ENCODE peak calls at places on chromosomes 3 and 15, in five cellular contexts. G is progenitor cell of endocrine pancreas, R is AG09319, H is fibroblast of mammary gland, N is heart left ventricle. E is an unnamed sample.

GRCh38 chr15:89556413-89557262 is 18.6 kb upstream of the TICRR start:
- DNase-seq in G (peak; percentile 44), R (peak; percentile 41), H (peak; percentile 77), N (peak; percentile 45), E (peak; percentile 65)

GRCh38 chr3:124995460-124995994 is 60.3 kb downstream of the HEG1 start:
- DNase-seq in G (peak; percentile 18), R (no peak), H (peak; percentile 61), N (peak; percentile 73), E (peak; percentile 44)

GRCh38 chr3:107990926-107991325 is 99.9 kb downstream of the CD47 start:
- DNase-seq in G (no peak), R (no peak), H (no peak), N (no peak), E (no peak)

GRCh38 chr3:187960820-187961219 is 193.1 kb upstream of the LPP start:
- DNase-seq in G (no peak), R (no peak), H (peak; percentile 86), N (no peak), E (no peak)

GRCh38 chr15:77503240-77503639 is 82.6 kb downstream of the HMG20A start:
- DNase-seq in G (no peak), R (no peak), H (no peak), N (no peak), E (no peak)

GRCh38 chr15:78617131-78617915 is 3.5 kb downstream of the CHRNA3 start:
- DNase-seq in G (peak; percentile 7), R (no peak), H (no peak), N (no peak), E (no peak)

GRCh38 chr3:63625161-63625560 is 27.3 kb upstream of the SNTN start:
- DNase-seq in G (no peak), R (peak; percentile 80), H (peak; percentile 84), N (no peak), E (no peak)

GRCh38 chr3:127698264-127699097 is 25.7 kb downstream of the ABTB1 start:
- DNase-seq in G (no peak), R (no peak), H (no peak), N (peak; percentile 37), E (no peak)

GRCh38 chr3:139994891-139995290 is 59.9 kb downstream of the CLSTN2 start:
- DNase-seq in G (no peak), R (no peak), H (no peak), N (no peak), E (no peak)

GRCh38 chr15:101458908-101459578 is 30.5 kb downstream of the PCSK6 start:
- DNase-seq in G (no peak), R (no peak), H (no peak), N (peak; percentile 57), E (no peak)

GRCh38 chr3:30747771-30748281 is 141.4 kb downstream of the TGFBR2 start:
- DNase-seq in G (no peak), R (peak; percentile 12), H (peak; percentile 76), N (no peak), E (no peak)

GRCh38 chr15:42059661-42060476 is 34.5 kb downstream of the PLA2G4D start:
- DNase-seq in G (peak; percentile 59), R (no peak), H (peak; percentile 46), N (no peak), E (peak; percentile 74)

GRCh38 chr15:38069001-38069400 is 134.6 kb downstream of the TMCO5A start:
- DNase-seq in G (no peak), R (peak; percentile 19), H (peak; percentile 84), N (peak; percentile 31), E (no peak)

GRCh38 chr3:148955544-148956346 is 35.6 kb upstream of the GYG1 start:
- DNase-seq in G (no peak), R (peak; percentile 92), H (peak; percentile 93), N (peak; percentile 34), E (peak; percentile 46)

GRCh38 chr3:158792709-158793108 is 9.1 kb upstream of the MFSD1 start:
- DNase-seq in G (no peak), R (peak; percentile 89), H (peak; percentile 88), N (no peak), E (no peak)

GRCh38 chr15:86115138-86115801 is 35.6 kb downstream of the AGBL1 start:
- DNase-seq in G (no peak), R (no peak), H (no peak), N (no peak), E (no peak)
- TF ChIP-seq CTCF in G (peak; percentile 44), R (no peak), H (no peak), N (no peak), E (peak; percentile 61)

DNA sequence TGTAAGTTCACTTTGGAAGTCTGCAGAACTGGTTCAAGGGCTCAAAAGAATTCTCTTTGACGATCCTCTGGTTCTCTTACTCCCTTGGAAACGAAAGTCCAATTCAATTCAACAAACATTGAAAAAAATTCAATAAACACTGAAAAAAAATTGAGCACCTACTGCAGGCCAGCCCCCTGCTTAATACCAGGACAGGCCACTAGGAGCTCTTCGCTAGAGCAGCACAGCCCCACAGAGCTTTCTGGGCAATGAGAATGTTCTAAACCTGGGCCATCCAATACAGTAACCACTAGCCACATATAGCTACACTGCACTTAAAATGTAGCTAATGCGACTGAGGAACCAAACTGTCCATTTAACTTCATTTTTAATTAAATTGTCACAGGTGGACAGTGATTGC is 50.4 kb upstream of the DCLK3 start:
- DNase-seq in G (no peak), R (no peak), H (no peak), N (no peak), E (no peak)
- TF ChIP-seq CTCF in G (peak; percentile 48), R (peak; percentile 9), H (peak; percentile 26), N (no peak), E (peak; percentile 52)

GRCh38 chr3:132034097-132034485 is 723 bp downstream of the CPNE4 start:
- DNase-seq in G (no peak), R (no peak), H (no peak), N (no peak), E (no peak)

GRCh38 chr3:132032959-132033358 is 1.9 kb downstream of the CPNE4 start:
- DNase-seq in G (no peak), R (no peak), H (no peak), N (no peak), E (no peak)

GRCh38 chr3:132033471-132033870 is 1.3 kb downstream of the CPNE4 start:
- DNase-seq in G (no peak), R (no peak), H (no peak), N (no peak), E (no peak)

GRCh38 chr3:132038198-132038825 is 3.5 kb upstream of the CPNE4 start:
- DNase-seq in G (no peak), R (no peak), H (peak; percentile 33), N (no peak), E (no peak)

DNA sequence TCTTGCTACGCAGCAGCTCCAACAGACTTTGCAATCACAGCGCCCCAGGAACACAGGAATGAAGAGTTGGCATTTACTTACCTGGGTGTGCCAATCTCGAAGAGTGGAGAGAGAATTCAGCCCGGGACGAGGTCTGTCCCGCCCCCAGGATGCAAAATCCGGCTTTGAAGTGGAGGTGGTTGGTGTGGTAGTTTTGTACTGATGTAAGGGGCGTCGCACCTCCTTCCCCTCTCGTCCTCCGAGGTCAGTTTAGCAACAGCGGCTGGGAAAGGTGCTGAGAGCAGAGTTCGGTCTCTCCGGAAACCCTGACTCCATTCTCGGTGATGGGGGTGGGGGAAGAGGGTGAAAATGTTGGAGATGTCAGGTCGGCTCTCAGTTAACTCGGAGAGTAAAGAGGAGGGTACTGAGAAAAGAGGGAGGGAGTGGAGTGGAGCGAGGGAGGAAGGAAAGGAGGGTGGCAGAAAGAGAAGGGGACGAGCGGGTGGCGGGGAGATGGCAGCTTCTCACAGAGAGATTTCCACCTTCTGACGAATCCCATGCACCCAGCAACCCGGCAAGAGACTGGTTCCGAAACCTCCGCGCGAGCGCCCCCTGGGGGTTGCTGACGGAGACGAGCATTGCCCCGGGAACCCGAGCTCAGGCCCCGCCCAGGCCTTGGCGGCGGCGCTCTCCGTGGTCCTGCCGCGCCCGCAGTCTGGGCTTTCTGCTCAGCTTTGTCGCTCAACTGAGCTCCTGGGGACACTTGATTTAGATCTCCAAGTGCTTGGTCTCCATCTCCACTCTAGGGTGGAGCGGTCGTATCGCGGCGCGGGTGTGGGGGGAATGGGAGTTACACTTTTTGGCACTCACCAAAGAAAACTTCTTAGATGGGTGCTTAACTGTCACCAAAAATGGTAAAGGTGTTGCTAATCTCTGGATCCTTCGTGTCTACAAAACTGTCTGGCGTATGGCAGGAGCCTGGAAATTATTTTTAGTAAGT is at the start of gene CPNE4:
- DNase-seq in G (peak; percentile 91), R (peak; percentile 16), H (peak; percentile 69), N (peak; percentile 82), E (peak; percentile 98)
- TF ChIP-seq CTCF in G (peak; percentile 97), R (peak; percentile 88), H (peak; percentile 79), N (peak; percentile 60), E (peak; percentile 96)

GRCh38 chr3:129022995-129023332 is 21.9 kb downstream of the EFCC1 start:
- DNase-seq in G (no peak), R (no peak), H (no peak), N (no peak), E (no peak)

GRCh38 chr3:129025691-129026435 is 24.8 kb downstream of the EFCC1 start:
- DNase-seq in G (no peak), R (no peak), H (no peak), N (peak; percentile 86), E (no peak)

GRCh38 chr3:129025108-129025507 is 24.0 kb downstream of the EFCC1 start:
- DNase-seq in G (no peak), R (no peak), H (no peak), N (no peak), E (no peak)

GRCh38 chr3:129022114-129022994 is 21.2 kb downstream of the EFCC1 start:
- DNase-seq in G (no peak), R (no peak), H (peak; percentile 61), N (peak; percentile 92), E (no peak)

GRCh38 chr3:129023909-129024308 is 22.8 kb downstream of the EFCC1 start:
- DNase-seq in G (no peak), R (no peak), H (peak; percentile 21), N (no peak), E (no peak)
- TF ChIP-seq CTCF in G (peak; percentile 24), R (no peak), H (peak; percentile 18), N (peak; percentile 9), E (peak; percentile 21)

GRCh38 chr3:49656541-49657112 is 17.5 kb upstream of the APEH start:
- DNase-seq in G (no peak), R (no peak), H (no peak), N (no peak), E (no peak)
- TF ChIP-seq CTCF in G (no peak), R (peak; percentile 24), H (no peak), N (no peak), E (no peak)

GRCh38 chr3:180073561-180073960 is 36.8 kb upstream of the PEX5L start:
- DNase-seq in G (no peak), R (no peak), H (peak; percentile 42), N (no peak), E (no peak)

GRCh38 chr3:180070925-180071324 is 34.2 kb upstream of the PEX5L start:
- DNase-seq in G (no peak), R (no peak), H (no peak), N (no peak), E (no peak)

DNA sequence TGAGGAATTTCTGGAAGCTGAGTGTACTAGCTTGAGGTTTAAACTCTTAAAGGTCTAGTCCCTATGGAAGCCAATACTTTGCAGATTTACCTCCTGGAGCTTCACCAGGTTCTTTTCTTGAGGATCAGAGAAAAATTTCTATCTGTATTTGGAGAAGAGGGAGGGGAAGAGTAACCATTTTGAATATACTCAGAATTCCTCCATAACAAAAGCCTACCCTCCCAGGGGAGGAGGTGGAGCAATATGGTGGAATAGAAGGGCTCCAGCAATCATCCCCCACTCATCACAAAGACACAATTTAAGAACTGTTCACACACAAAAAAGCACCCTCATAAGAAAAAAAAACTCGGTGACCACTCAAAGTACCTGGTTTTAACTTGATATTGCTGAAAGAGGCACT is 36.0 kb upstream of the PEX5L start:
- DNase-seq in G (no peak), R (no peak), H (no peak), N (no peak), E (no peak)
- TF ChIP-seq CTCF in G (no peak), R (no peak), H (no peak), N (no peak), E (no peak)

GRCh38 chr3:15974647-15975046 is 176.9 kb upstream of the ANKRD28 start:
- DNase-seq in G (no peak), R (no peak), H (no peak), N (no peak), E (no peak)
- TF ChIP-seq CTCF in G (peak; percentile 21), R (peak; percentile 3), H (peak; percentile 40), N (no peak), E (peak; percentile 24)

E was measured in neural crest cell.